ENCODE peak calls at places on chromosomes 16 and 17, in seven cellular contexts. O is H1, F is A549, N is HepG2, D is GM12878, V is SK-N-SH, R is K562. E is an unnamed sample.

GRCh38 chr17:4948166-4948996 is at the start of gene PFN1:
- DNase-seq in D (peak), V (peak), N (peak), O (no peak), F (peak), R (peak), E (peak)

GRCh38 chr16:80277182-80277581 is 263.6 kb upstream of the DYNLRB2 start:
- DNase-seq in D (no peak), F (no peak), O (peak), V (no peak), R (peak), N (no peak), E (no peak)

GRCh38 chr17:22505660-22506059 is 813.3 kb downstream of the KCNJ18 start:
- DNase-seq in O (no peak), N (no peak), R (no peak), V (no peak), F (no peak), D (no peak), E (no peak)

GRCh38 chr16:78735337-78735736 is 635.9 kb downstream of the WWOX start:
- DNase-seq in V (no peak), D (no peak), N (no peak), F (no peak), R (no peak), O (no peak), E (no peak)

GRCh38 chr17:45992175-45992574 is 6.9 kb upstream of the STH start:
- DNase-seq in D (no peak), V (no peak), N (no peak), F (no peak), R (no peak), O (no peak), E (peak)

GRCh38 chr17:22138861-22139469 is 446.6 kb downstream of the KCNJ18 start:
- DNase-seq in R (no peak), V (no peak), F (no peak), O (no peak), D (no peak), N (no peak), E (no peak)

GRCh38 chr16:23072769-23073549 is 76.3 kb downstream of the USP31 start:
- DNase-seq in D (no peak), F (peak), O (no peak), N (no peak), R (no peak), V (peak), E (peak)

GRCh38 chr16:73074399-73074798 is 26.5 kb upstream of the ZFHX3 start:
- DNase-seq in V (no peak), D (no peak), N (no peak), O (no peak), R (no peak), F (no peak), E (no peak)

GRCh38 chr16:56116577-56116964 is 74.7 kb upstream of the GNAO1 start:
- DNase-seq in R (no peak), D (no peak), V (no peak), N (no peak), O (no peak), F (no peak), E (no peak)

GRCh38 chr16:75938818-75939217 is 212.5 kb upstream of the CPHXL start:
- DNase-seq in N (peak), O (no peak), F (no peak), D (no peak), R (no peak), V (no peak), E (peak)

GRCh38 chr16:73572135-73572534 is 524.2 kb upstream of the ZFHX3 start:
- DNase-seq in N (no peak), F (no peak), O (no peak), D (no peak), V (no peak), R (no peak), E (no peak)

GRCh38 chr16:76899767-76900166 is 291.2 kb upstream of the MON1B start:
- DNase-seq in O (no peak), V (no peak), R (no peak), F (no peak), N (no peak), D (no peak), E (no peak)

GRCh38 chr16:30948956-30949654 is at the start of gene ORAI3:
- DNase-seq in F (peak), R (peak), V (peak), N (no peak), D (no peak), O (no peak), E (peak)

DNA sequence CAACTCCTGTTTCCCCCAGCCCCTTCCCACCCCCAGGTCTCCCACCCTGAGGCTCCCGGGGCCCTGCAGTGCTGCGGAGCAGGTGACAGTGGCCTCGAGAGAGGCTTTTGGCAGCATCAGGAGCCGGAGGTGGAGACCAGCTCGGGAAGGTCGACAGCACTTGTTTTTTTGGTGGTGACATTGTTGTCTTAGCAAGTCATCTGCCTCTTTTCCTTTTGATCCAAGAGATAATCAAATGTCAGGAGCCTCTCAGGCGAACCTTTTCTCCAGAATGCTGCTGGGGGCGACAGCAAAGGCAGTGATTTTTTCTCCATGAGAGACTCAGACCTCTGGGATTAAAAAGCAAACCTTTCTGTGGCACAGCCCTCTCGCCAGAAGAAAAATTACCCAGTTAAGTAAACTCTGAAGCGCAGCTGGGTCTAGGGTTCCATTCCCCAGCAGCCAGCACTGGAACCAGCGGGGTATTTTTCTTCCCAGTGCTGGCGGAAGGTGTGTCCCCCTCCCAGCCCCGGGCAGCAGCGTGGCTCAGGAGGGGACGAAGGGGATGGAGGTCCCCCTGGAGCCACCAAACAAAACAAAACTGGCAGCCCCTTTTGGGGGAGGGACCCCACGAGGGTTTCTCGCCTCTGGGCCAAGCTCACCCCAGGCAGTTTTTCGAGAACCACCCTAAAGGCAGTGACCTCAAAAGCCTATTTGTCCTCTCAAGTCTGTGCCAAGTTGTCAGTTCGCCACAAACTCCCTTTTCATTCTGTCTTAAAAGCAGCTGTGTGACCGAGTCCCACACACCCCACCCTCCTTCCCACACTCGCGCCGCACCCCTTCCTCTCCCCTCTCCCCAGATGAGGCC is 37.1 kb downstream of the GRIN2C start:
- DNase-seq in N (no peak), D (no peak), F (no peak), R (no peak), V (no peak), O (no peak), E (no peak)
- TF ChIP-seq RFX5 in N (no peak), D (no peak), F (no peak), R (no peak), V (no peak), O (no peak), E (no peak)

GRCh38 chr17:68057531-68057952 is 22.0 kb downstream of the KPNA2 start:
- DNase-seq in D (no peak), O (no peak), F (no peak), V (peak), R (peak), N (no peak), E (peak)
- TF ChIP-seq RFX5 in D (no peak), O (no peak), F (no peak), V (no peak), R (no peak), N (no peak), E (no peak)

GRCh38 chr17:14541714-14542113 is 240.8 kb downstream of the HS3ST3B1 start:
- DNase-seq in V (no peak), O (no peak), R (no peak), F (no peak), N (no peak), D (no peak), E (no peak)
- TF ChIP-seq RFX5 in V (no peak), O (no peak), R (no peak), F (no peak), N (no peak), D (no peak), E (no peak)

DNA sequence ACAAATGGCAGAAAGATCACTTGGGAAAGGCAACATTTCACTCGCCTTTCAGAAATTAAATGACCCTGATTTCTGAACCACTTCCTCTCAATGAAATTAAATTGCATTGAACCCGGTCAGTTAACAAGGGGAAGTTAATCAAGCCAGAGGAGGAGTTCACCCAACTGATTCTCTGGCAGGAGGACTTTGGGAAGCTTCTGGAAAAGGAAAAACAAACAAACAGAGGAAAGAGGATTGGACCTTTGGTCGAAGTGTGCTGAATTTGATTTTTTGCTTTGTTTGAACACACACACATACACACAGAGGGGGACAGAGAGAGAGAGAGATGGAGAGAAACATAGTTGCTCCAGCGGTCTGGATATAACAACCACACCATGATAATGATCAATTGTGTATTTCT is 90.4 kb downstream of the GP2 start:
- DNase-seq in O (no peak), N (no peak), F (no peak), D (no peak), V (no peak), R (no peak), E (no peak)
- TF ChIP-seq RFX5 in O (no peak), N (no peak), F (no peak), D (no peak), V (no peak), R (no peak), E (no peak)

GRCh38 chr16:12971216-12971615 is 69.8 kb downstream of the SHISA9 start:
- DNase-seq in O (peak), R (no peak), N (no peak), V (peak), D (no peak), F (peak), E (no peak)
- TF ChIP-seq RFX5 in O (no peak), R (no peak), N (no peak), V (no peak), D (no peak), F (no peak), E (no peak)

DNA sequence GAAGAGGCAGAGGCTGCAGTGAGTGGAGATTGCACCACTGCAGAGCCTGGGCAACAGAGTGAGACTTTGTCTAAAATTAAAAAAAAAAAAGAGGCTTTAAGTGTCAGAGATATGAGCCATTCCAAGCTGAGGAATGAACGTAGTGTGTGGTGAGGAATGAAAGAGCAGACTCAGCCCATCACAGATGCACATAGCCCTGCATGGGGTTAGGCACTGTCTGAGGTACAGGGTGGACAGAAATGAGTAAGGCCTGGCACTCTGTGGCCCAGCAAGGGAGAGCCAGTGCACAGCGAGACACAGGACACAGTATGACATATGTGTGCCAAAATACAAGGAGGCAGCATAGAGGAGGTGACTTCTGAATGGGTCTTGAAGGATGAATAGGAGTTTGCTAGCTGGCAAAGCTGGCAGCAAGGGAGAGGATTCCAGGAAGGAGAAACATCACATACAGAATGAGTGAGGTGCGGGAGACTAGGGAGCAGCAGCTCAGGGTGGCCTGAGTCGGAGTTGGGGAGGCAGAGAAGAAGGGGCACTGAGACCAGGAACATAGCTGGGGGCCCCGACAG is 8.7 kb upstream of the ZNF469 start:
- DNase-seq in D (no peak), N (no peak), O (no peak), R (no peak), V (no peak), F (no peak), E (no peak)
- TF ChIP-seq RFX5 in D (no peak), N (no peak), O (no peak), R (no peak), V (no peak), F (no peak), E (no peak)

DNA sequence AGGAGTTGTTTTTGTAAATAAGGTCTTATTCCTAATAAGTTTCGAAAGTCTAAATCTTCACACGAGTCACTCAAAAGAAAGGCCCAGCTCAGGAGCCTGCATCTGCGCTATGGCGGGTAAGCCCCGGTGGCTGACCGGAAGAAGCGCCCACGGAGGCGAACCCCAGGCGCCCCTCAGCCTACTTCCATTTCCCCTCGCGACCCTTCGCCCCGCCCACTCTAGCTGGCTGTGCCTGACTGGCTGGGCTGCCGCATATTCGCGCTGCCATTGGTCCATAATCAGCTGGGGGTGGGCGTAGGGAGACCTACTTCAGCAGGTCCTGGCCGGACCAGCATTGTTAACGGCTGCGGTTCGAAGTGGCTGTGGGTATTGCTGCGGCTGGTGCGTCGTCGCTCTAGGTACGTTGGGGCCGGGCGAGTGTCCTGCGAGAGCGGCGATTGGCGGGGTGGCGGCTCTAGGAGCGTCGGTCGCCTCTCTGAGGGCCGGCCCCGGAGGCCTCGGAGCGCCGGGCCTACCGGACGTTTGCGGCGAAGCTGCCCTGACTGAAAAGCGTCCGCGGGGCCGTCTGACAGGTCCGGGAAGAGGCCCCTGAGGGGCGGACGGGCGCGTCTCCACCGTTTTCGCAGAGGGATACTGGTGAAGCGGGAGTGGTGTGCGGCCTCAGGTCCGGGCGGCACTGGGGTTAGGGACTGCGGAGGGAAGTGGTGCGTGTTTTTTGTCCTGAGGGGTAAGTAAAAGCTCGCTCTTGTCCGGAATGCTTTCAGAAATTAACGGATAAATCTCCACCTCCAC is at the start of gene ATF7IP2:
- DNase-seq in D (peak), F (peak), R (peak), V (peak), N (peak), O (peak), E (peak)
- TF ChIP-seq RFX5 in D (no peak), F (peak), R (no peak), V (no peak), N (peak), O (no peak), E (no peak)

GRCh38 chr16:1918890-1919679 is 870 bp upstream of the HS3ST6 start:
- DNase-seq in R (no peak), D (no peak), N (no peak), V (peak), O (no peak), F (no peak), E (no peak)

GRCh38 chr16:1919680-1919998 is 1.4 kb upstream of the HS3ST6 start:
- DNase-seq in V (no peak), O (no peak), N (no peak), F (no peak), R (no peak), D (no peak), E (no peak)

GRCh38 chr16:1918312-1918889 is at the start of gene HS3ST6:
- DNase-seq in N (no peak), D (no peak), F (no peak), V (peak), R (peak), O (no peak), E (no peak)

GRCh38 chr16:1922357-1922756 is 4.1 kb upstream of the HS3ST6 start:
- DNase-seq in F (no peak), N (no peak), R (no peak), O (no peak), V (no peak), D (no peak), E (no peak)

DNA sequence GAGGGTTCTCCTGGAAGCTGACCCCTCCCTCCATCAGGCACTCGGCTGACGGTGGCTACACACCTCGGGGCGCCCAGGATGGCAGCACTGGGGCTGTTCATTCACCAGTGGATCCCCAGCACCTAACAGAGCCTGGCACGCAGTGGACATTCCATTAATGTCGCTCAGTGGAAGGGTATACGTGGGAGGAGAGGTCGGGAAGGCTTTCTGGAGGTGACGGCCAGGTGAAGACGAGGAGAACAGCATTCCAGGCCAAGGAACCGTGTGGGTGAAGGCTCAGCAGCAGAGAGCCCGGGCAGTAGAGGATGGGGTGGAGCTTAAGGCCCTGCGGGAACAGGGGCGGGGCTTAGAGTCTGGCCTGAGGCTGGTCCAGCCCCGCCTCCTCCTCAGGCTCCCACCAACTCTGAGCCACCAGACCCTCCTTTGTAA is 2.5 kb upstream of the HS3ST6 start:
- DNase-seq in R (peak), O (no peak), N (no peak), D (no peak), V (peak), F (no peak), E (no peak)
- TF ChIP-seq RFX5 in R (no peak), O (no peak), N (no peak), D (no peak), V (no peak), F (no peak), E (no peak)

GRCh38 chr17:41811549-41812175 is at the start of gene P3H4:
- DNase-seq in V (peak), O (no peak), F (peak), R (peak), N (peak), D (no peak), E (peak)
- TF ChIP-seq RFX5 in V (no peak), O (no peak), F (no peak), R (no peak), N (no peak), D (no peak), E (no peak)

DNA sequence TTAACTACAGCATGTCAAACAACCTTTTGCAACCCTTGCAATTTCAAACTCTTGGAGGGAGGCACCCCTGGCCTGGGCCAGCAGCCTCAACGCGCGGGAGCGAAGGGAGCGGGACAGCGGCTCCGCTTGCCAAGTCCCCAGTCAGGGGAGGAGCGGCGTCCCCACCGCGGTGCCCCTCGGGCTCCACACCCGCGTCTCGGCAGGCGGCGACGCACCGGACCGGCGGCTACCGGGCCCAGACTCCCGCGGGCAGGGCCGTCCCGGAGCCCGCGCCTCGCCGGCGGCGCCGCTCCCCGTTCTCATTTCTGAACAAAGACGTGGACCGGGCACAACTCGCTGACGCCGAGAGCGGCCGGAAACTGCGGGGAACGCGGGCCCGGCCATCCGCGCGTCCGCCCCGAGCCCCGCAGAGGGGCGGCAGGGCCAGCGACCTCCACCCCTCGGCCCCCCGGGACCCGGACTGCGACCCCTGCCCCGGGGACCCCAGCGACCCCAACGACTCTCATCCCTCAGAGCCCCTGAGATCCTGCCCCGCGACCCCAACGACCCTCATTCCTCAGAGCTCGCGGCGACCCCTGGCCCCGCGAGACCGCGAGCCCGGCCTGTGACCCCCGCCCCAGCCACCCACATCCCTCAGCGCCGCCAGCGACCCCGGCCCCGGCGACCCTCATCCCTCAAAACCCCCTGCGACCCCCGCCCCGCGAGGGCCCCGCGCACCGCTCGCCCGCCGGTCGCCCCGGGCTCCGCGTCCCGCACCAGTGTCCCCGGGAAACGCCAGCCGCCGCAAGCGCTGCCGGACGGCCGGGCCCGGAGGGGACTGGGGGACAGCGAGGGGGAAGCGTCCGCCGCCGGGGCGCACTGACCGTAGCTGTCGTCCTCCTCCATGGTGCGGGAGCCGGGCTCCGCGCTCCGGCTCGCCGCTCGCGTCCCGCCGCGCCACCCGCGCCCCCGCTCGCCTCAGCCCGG is at the start of gene CYTH1:
- DNase-seq in V (peak), D (no peak), F (no peak), O (no peak), R (peak), N (no peak), E (no peak)
- TF ChIP-seq RFX5 in V (no peak), D (no peak), F (no peak), O (no peak), R (no peak), N (no peak), E (no peak)

E was measured in IMR-90.